ENCODE peak calls at places on chromosomes 2 and 18, in four cellular contexts. One of them, this sample, is unnamed.

GRCh38 chr2:1515073-1515430 is 101.8 kb downstream of the TPO start:
- DNase-seq in GM10248: no peak
- DNase-seq in glomerular endothelial cell: no peak
- DNase-seq in IMR-90: no peak
- DNase-seq in this sample: no peak

GRCh38 chr2:17576802-17577201 is 36.3 kb downstream of the VSNL1 start:
- DNase-seq in IMR-90: no peak
- DNase-seq in GM10248: no peak
- DNase-seq in glomerular endothelial cell: no peak
- DNase-seq in this sample: no peak

GRCh38 chr2:54360055-54360792 is 95.9 kb upstream of the SPTBN1 start:
- DNase-seq in GM10248: no peak
- DNase-seq in IMR-90: peak
- DNase-seq in glomerular endothelial cell: peak
- DNase-seq in this sample: peak

GRCh38 chr2:11250400-11251277 is 93.8 kb downstream of the ROCK2 start:
- DNase-seq in glomerular endothelial cell: no peak
- DNase-seq in GM10248: no peak
- DNase-seq in IMR-90: peak
- DNase-seq in this sample: no peak

GRCh38 chr18:9915291-9916066 is 1.7 kb downstream of the VAPA start:
- DNase-seq in GM10248: no peak
- DNase-seq in glomerular endothelial cell: no peak
- DNase-seq in IMR-90: peak
- DNase-seq in this sample: no peak

GRCh38 chr2:236343400-236344161 is 79.4 kb upstream of the ASB18 start:
- DNase-seq in IMR-90: peak
- DNase-seq in glomerular endothelial cell: peak
- DNase-seq in GM10248: peak
- DNase-seq in this sample: peak

GRCh38 chr2:45812039-45812500 is 160.6 kb downstream of the PRKCE start:
- DNase-seq in GM10248: no peak
- DNase-seq in glomerular endothelial cell: no peak
- DNase-seq in IMR-90: peak
- DNase-seq in this sample: no peak

GRCh38 chr2:76008001-76008702 is 297.4 kb upstream of the GCFC2 start:
- DNase-seq in IMR-90: no peak
- DNase-seq in GM10248: no peak
- DNase-seq in glomerular endothelial cell: no peak
- DNase-seq in this sample: peak

GRCh38 chr2:101889460-101890098 is 102.2 kb upstream of the IL1R2 start:
- DNase-seq in GM10248: no peak
- DNase-seq in glomerular endothelial cell: no peak
- DNase-seq in IMR-90: no peak
- DNase-seq in this sample: no peak

GRCh38 chr2:15117409-15118030 is 443.6 kb downstream of the NBAS start:
- DNase-seq in GM10248: no peak
- DNase-seq in IMR-90: no peak
- DNase-seq in glomerular endothelial cell: no peak
- DNase-seq in this sample: no peak

GRCh38 chr2:157971702-157972101 is 95.6 kb upstream of the ACVR1 start:
- DNase-seq in GM10248: no peak
- DNase-seq in glomerular endothelial cell: no peak
- DNase-seq in IMR-90: no peak
- DNase-seq in this sample: no peak

GRCh38 chr2:174120346-174120745 is 128.0 kb downstream of the OLA1 start:
- DNase-seq in glomerular endothelial cell: no peak
- DNase-seq in GM10248: no peak
- DNase-seq in IMR-90: peak
- DNase-seq in this sample: no peak

GRCh38 chr2:60515751-60516226 is 37.7 kb downstream of the BCL11A start:
- DNase-seq in IMR-90: peak
- DNase-seq in glomerular endothelial cell: no peak
- DNase-seq in GM10248: peak
- DNase-seq in this sample: no peak

GRCh38 chr18:50616484-50617048 is 56.7 kb downstream of the MAPK4 start:
- DNase-seq in GM10248: no peak
- DNase-seq in IMR-90: no peak
- DNase-seq in glomerular endothelial cell: no peak
- DNase-seq in this sample: no peak

GRCh38 chr2:140154711-140155110 is 1374.5 kb upstream of the NXPH2 start:
- DNase-seq in GM10248: no peak
- DNase-seq in glomerular endothelial cell: no peak
- DNase-seq in IMR-90: no peak
- DNase-seq in this sample: no peak

GRCh38 chr2:152098798-152099654 is at the start of gene CACNB4:
- DNase-seq in glomerular endothelial cell: no peak
- DNase-seq in IMR-90: no peak
- DNase-seq in GM10248: peak
- DNase-seq in this sample: peak

GRCh38 chr2:9050122-9050809 is 46.8 kb upstream of the MBOAT2 start:
- DNase-seq in glomerular endothelial cell: no peak
- DNase-seq in IMR-90: no peak
- DNase-seq in GM10248: no peak
- DNase-seq in this sample: peak

GRCh38 chr18:74540689-74541421 is 6.6 kb downstream of the CNDP1 start:
- DNase-seq in IMR-90: peak
- DNase-seq in glomerular endothelial cell: no peak
- DNase-seq in GM10248: no peak
- DNase-seq in this sample: no peak

GRCh38 chr18:36652503-36652902 is 176.3 kb downstream of the TPGS2 start:
- DNase-seq in IMR-90: no peak
- DNase-seq in glomerular endothelial cell: no peak
- DNase-seq in GM10248: no peak
- DNase-seq in this sample: no peak

GRCh38 chr2:26269571-26270170 is 24.9 kb downstream of the HADHB start:
- DNase-seq in glomerular endothelial cell: no peak
- DNase-seq in GM10248: peak
- DNase-seq in IMR-90: peak
- DNase-seq in this sample: no peak

GRCh38 chr2:8573234-8573941 is 108.5 kb upstream of the ID2 start:
- DNase-seq in glomerular endothelial cell: no peak
- DNase-seq in GM10248: no peak
- DNase-seq in IMR-90: no peak
- DNase-seq in this sample: no peak

GRCh38 chr2:159155315-159155714 is 131.2 kb downstream of the WDSUB1 start:
- DNase-seq in IMR-90: no peak
- DNase-seq in GM10248: no peak
- DNase-seq in glomerular endothelial cell: no peak
- DNase-seq in this sample: no peak

GRCh38 chr2:162840598-162841246 is 2.2 kb upstream of the KCNH7 start:
- DNase-seq in glomerular endothelial cell: peak
- DNase-seq in GM10248: peak
- DNase-seq in IMR-90: peak
- DNase-seq in this sample: peak

GRCh38 chr2:172480301-172481218 is 53.2 kb downstream of the ITGA6 start:
- DNase-seq in IMR-90: peak
- DNase-seq in GM10248: no peak
- DNase-seq in glomerular endothelial cell: no peak
- DNase-seq in this sample: peak

GRCh38 chr18:13302611-13303267 is 84.2 kb downstream of the LDLRAD4 start:
- DNase-seq in GM10248: no peak
- DNase-seq in IMR-90: no peak
- DNase-seq in glomerular endothelial cell: no peak
- DNase-seq in this sample: no peak

GRCh38 chr18:34999734-35000397 is 41.3 kb upstream of the MAPRE2 start:
- DNase-seq in glomerular endothelial cell: no peak
- DNase-seq in IMR-90: no peak
- DNase-seq in GM10248: no peak
- DNase-seq in this sample: no peak

GRCh38 chr2:137023205-137023604 is 257.9 kb downstream of the THSD7B start:
- DNase-seq in GM10248: no peak
- DNase-seq in IMR-90: no peak
- DNase-seq in glomerular endothelial cell: no peak
- DNase-seq in this sample: no peak